ENCODE peak calls at places on chromosomes 7 and 10, in eight cellular contexts. C is GM20000; A is body of pancreas; B is WERI-Rb-1; E is CD4-positive, alpha-beta T cell; D is endodermal cell; P is IMR-90; X is colonic mucosa. L is an unnamed sample.

GRCh38 chr10:104433611-104434010 is 80.0 kb downstream of the CFAP58 start:
- DNase-seq in C (no peak), A (no peak), B (no peak), E (no peak), D (no peak), P (no peak), X (no peak), L (no peak)

GRCh38 chr7:22238354-22239311 is 118.3 kb downstream of the RAPGEF5 start:
- DNase-seq in C (no peak), A (no peak), B (no peak), E (no peak), D (no peak), P (peak; percentile 59), X (no peak), L (no peak)

GRCh38 chr7:41882745-41883527 is 180.0 kb upstream of the INHBA start:
- DNase-seq in C (peak; percentile 36), A (no peak), B (no peak), E (no peak), D (no peak), P (no peak), X (no peak), L (no peak)

GRCh38 chr7:1691601-1692499 is 21.8 kb downstream of the ELFN1 start:
- DNase-seq in C (no peak), A (peak; percentile 73), B (peak; percentile 3), E (no peak), D (peak; percentile 38), P (no peak), X (no peak), L (no peak)

GRCh38 chr7:50502001-50502684 is 52.0 kb upstream of the FIGNL1 start:
- DNase-seq in C (no peak), A (peak; percentile 76), B (peak; percentile 21), E (no peak), D (no peak), P (peak; percentile 87), X (peak; percentile 44), L (no peak)

GRCh38 chr7:107048783-107049418 is 4.4 kb downstream of the PRKAR2B start:
- DNase-seq in C (no peak), A (no peak), B (no peak), E (no peak), D (no peak), P (no peak), X (no peak), L (no peak)

GRCh38 chr7:5776894-5777645 is 4.4 kb downstream of the RNF216 start:
- DNase-seq in C (no peak), A (no peak), B (no peak), E (no peak), D (no peak), P (no peak), X (no peak), L (no peak)

GRCh38 chr10:124741922-124742417 is 2.2 kb downstream of the FAM53B start:
- DNase-seq in C (no peak), A (no peak), B (no peak), E (no peak), D (peak; percentile 62), P (no peak), X (no peak), L (no peak)

GRCh38 chr7:18495412-18496335 is at the start of gene HDAC9:
- DNase-seq in C (peak; percentile 32), A (peak; percentile 12), B (peak; percentile 62), E (no peak), D (peak; percentile 75), P (peak; percentile 48), X (no peak), L (peak; percentile 86)

GRCh38 chr10:73522263-73522662 is 26.4 kb upstream of the PPP3CB start:
- DNase-seq in C (no peak), A (no peak), B (no peak), E (no peak), D (no peak), P (peak; percentile 56), X (no peak), L (no peak)

GRCh38 chr10:74652664-74653063 is 173.7 kb upstream of the KAT6B start:
- DNase-seq in C (no peak), A (no peak), B (no peak), E (no peak), D (no peak), P (peak; percentile 8), X (no peak), L (no peak)

GRCh38 chr7:152709307-152710133 is 33.6 kb upstream of the XRCC2 start:
- DNase-seq in C (no peak), A (no peak), B (no peak), E (no peak), D (no peak), P (peak; percentile 16), X (no peak), L (no peak)

GRCh38 chr10:69786791-69787190 is 14.9 kb upstream of the COL13A1 start:
- DNase-seq in C (no peak), A (no peak), B (no peak), E (no peak), D (peak; percentile 67), P (peak; percentile 56), X (no peak), L (no peak)

DNA sequence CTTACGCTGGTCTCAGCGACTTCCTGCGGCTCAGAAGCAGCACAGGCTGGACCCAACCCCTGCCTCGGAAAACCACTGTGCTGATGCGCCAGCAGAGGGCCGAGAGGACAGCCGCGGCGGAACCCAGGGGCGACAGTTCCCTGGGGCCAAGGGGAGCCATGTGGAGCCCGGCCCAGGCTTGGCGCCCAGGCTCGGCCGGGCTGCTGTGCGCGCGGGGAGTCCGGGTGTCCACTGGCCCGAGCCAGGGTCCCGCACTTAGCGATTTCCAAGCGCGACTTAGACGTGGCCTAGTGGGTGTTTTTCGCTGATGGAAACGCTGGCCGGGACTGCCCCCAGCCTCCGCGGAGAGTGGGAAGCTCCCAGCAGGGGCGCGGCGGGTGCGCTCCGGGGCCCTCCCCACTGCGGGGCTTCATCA is 18.6 kb upstream of the ZNF32 start:
- DNase-seq in C (peak; percentile 53), A (no peak), B (no peak), E (no peak), D (peak; percentile 84), P (peak; percentile 13), X (no peak), L (peak; percentile 68)
- TF ChIP-seq CTCF in C (no peak), A (peak; percentile 16), B (no peak), E (no peak), D (peak; percentile 75), P (peak; percentile 24), X (no peak), L (peak; percentile 65)

GRCh38 chr10:9305018-9305655 is 1250.6 kb downstream of the GATA3 start:
- DNase-seq in C (no peak), A (no peak), B (no peak), E (no peak), D (no peak), P (peak; percentile 19), X (no peak), L (peak; percentile 39)
- TF ChIP-seq CTCF in C (no peak), A (peak; percentile 53), B (no peak), E (peak; percentile 50), D (peak; percentile 77), P (peak; percentile 55), X (no peak), L (peak; percentile 46)

DNA sequence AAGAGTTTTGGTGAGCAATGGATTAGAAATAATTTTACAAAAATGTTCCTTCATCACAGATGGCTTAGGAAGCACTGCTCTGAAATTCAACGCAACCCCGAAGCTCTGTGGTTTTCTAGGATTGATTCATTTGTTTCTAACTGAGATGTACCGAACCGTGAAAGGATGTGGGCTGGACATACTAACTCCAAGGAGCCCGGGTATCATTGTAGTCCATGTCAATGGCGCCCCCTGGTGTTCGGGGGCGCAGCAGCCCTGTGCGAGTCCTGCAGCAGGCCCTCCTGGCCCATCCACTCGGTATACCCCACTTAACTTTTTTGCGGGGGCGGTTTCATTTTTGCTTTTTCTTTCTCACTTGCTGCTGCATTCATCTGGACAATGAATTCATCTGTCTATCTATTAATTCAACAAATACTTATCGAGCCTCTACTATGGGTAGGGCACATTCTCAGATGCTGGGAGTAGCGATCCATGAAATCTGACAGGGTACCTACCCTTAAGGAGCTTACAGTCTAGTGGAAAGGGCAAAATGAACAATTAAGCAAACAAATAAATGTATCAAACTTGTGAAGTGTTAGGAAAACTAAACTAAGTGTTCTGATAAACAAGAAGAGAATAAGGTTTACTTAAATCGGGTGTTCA is 25.2 kb upstream of the ITPRID1 start:
- DNase-seq in C (peak; percentile 68), A (peak; percentile 10), B (peak; percentile 77), E (no peak), D (peak; percentile 93), P (no peak), X (peak; percentile 60), L (peak; percentile 46)
- TF ChIP-seq CTCF in C (peak; percentile 63), A (no peak), B (peak; percentile 89), E (no peak), D (peak; percentile 99), P (peak; percentile 37), X (peak; percentile 69), L (peak; percentile 67)

GRCh38 chr7:151411551-151411950 is 1.7 kb upstream of the WDR86 start:
- DNase-seq in C (no peak), A (no peak), B (no peak), E (no peak), D (no peak), P (no peak), X (no peak), L (no peak)
- TF ChIP-seq CTCF in C (no peak), A (no peak), B (peak; percentile 12), E (no peak), D (no peak), P (no peak), X (no peak), L (no peak)

GRCh38 chr7:100490483-100491191 is 6.9 kb downstream of the NYAP1 start:
- DNase-seq in C (peak; percentile 29), A (no peak), B (no peak), E (no peak), D (no peak), P (no peak), X (no peak), L (no peak)

GRCh38 chr7:100492738-100493475 is 9.2 kb downstream of the NYAP1 start:
- DNase-seq in C (no peak), A (no peak), B (no peak), E (no peak), D (no peak), P (no peak), X (no peak), L (no peak)

GRCh38 chr7:100496509-100496908 is 12.8 kb downstream of the NYAP1 start:
- DNase-seq in C (no peak), A (no peak), B (no peak), E (no peak), D (no peak), P (no peak), X (no peak), L (no peak)

GRCh38 chr7:100491192-100491578 is 7.5 kb downstream of the NYAP1 start:
- DNase-seq in C (no peak), A (no peak), B (no peak), E (no peak), D (no peak), P (no peak), X (no peak), L (no peak)

DNA sequence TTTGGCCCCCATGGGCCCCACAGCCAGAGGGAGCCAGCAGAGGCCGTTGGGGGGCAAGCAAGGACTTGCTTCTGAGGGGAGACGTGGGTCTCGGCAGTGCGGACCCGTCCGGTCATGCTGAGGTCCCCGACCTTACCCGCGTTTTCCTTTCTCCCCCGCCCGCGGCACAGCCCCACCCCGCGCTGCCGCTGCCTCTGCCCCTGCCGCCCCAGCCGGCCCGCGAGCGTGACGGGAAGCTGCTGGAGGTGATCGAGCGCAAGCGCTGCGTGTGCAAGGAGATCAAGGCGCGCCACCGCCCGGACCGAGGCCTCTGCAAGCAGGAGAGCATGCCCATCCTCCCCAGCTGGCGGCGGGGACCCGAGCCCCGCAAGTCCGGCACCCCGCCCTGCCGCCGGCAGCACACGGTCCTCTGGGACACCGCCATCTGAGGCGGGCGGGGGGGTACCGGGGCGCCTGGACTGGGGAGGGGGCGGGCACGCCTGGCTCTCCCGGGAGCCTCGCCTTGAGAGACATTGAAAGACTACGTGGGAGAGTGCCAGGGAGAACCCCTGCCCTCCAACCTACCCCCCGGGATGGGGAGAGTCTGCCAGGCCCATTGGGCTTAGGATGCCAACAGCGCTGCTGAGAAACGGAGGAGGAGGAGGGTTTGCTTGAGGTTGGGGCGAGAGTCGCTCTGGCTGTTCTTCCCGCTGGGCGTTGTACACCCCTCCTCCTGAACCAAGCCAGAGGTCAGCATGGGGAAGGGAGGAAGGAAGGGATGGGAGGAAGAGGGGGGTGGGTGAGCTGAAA is 9.9 kb downstream of the NYAP1 start:
- DNase-seq in C (peak; percentile 77), A (peak; percentile 42), B (peak; percentile 58), E (peak; percentile 58), D (peak; percentile 78), P (no peak), X (no peak), L (peak; percentile 42)
- TF ChIP-seq CTCF in C (no peak), A (no peak), B (no peak), E (no peak), D (no peak), P (no peak), X (no peak), L (no peak)

L was measured in cardiac muscle cell.